ENCODE peak calls at places on chromosomes 3 and 15, in six cellular contexts. H, M, D, S, V and Y are unnamed samples.

GRCh38 chr3:117322866-117323265 is 613.3 kb downstream of the TUSC7 start:
- DNase-seq in H (no peak), M (no peak), D (peak; percentile 2), S (no peak), V (peak; percentile 17), Y (no peak)

GRCh38 chr3:11735638-11736037 is 91.9 kb upstream of the VGLL4 start:
- DNase-seq in H (no peak), M (no peak), D (no peak), S (no peak), V (no peak), Y (no peak)

GRCh38 chr3:53843195-53844177 is 2.7 kb downstream of the CHDH start:
- DNase-seq in H (no peak), M (no peak), D (no peak), S (no peak), V (no peak), Y (no peak)

GRCh38 chr3:12149029-12149428 is 9.7 kb downstream of the TIMP4 start:
- DNase-seq in H (no peak), M (no peak), D (no peak), S (no peak), V (peak; percentile 26), Y (no peak)

GRCh38 chr15:77527831-77528231 is 104.9 kb downstream of the LINGO1 start:
- DNase-seq in H (no peak), M (no peak), D (no peak), S (no peak), V (no peak), Y (no peak)

GRCh38 chr15:41775651-41776050 is 1.4 kb downstream of the MAPKBP1 start:
- DNase-seq in H (no peak), M (no peak), D (no peak), S (no peak), V (peak; percentile 38), Y (no peak)

GRCh38 chr15:101057841-101058407 is 138.8 kb downstream of the LRRK1 start:
- DNase-seq in H (no peak), M (no peak), D (no peak), S (no peak), V (no peak), Y (no peak)

GRCh38 chr3:164852866-164853265 is 225.4 kb downstream of the SI start:
- DNase-seq in H (no peak), M (no peak), D (no peak), S (no peak), V (no peak), Y (no peak)

GRCh38 chr15:25739687-25740121 is 123.4 kb downstream of the ATP10A start:
- DNase-seq in H (peak; percentile 46), M (no peak), D (peak; percentile 12), S (peak; percentile 37), V (peak; percentile 42), Y (no peak)

GRCh38 chr3:72538070-72538745 is 310.0 kb downstream of the SHQ1 start:
- DNase-seq in H (peak; percentile 26), M (no peak), D (no peak), S (no peak), V (no peak), Y (no peak)

GRCh38 chr15:77974098-77974414 is 103.5 kb downstream of the TBC1D2B start:
- DNase-seq in H (no peak), M (no peak), D (peak; percentile 6), S (no peak), V (peak; percentile 39), Y (no peak)

GRCh38 chr15:70566047-70566835 is 197.1 kb downstream of the UACA start:
- DNase-seq in H (no peak), M (no peak), D (no peak), S (no peak), V (peak; percentile 37), Y (no peak)

GRCh38 chr15:96495386-96495785 is 164.9 kb downstream of the NR2F2 start:
- DNase-seq in H (no peak), M (no peak), D (no peak), S (no peak), V (no peak), Y (no peak)

GRCh38 chr3:135929670-135930069 is 35.9 kb upstream of the PPP2R3A start:
- DNase-seq in H (no peak), M (no peak), D (peak; percentile 50), S (peak; percentile 81), V (peak; percentile 22), Y (peak; percentile 38)